ENCODE peak calls at places on chromosomes 2 and 18, in four cellular contexts. One of them, this sample, is unnamed.

GRCh38 chr18:5937086-5937485 is 41.8 kb upstream of the TMEM200C start:
- DNase-seq in GM12878: no peak
- DNase-seq in K562: no peak
- DNase-seq in H1: no peak
- DNase-seq in this sample: no peak

GRCh38 chr2:19355931-19356544 is 2.4 kb downstream of the OSR1 start:
- DNase-seq in GM12878: no peak
- DNase-seq in K562: peak
- DNase-seq in H1: no peak
- DNase-seq in this sample: no peak

GRCh38 chr2:171318463-171318934 is 115.3 kb downstream of the METTL8 start:
- DNase-seq in K562: no peak
- DNase-seq in GM12878: no peak
- DNase-seq in H1: no peak
- DNase-seq in this sample: no peak

GRCh38 chr2:161814008-161814660 is 189.9 kb downstream of the SLC4A10 start:
- DNase-seq in K562: no peak
- DNase-seq in GM12878: no peak
- DNase-seq in H1: no peak
- DNase-seq in this sample: no peak

GRCh38 chr2:139940701-139941100 is 1160.5 kb upstream of the NXPH2 start:
- DNase-seq in K562: no peak
- DNase-seq in H1: no peak
- DNase-seq in GM12878: no peak
- DNase-seq in this sample: no peak

GRCh38 chr18:38996056-38996455 is 1430.5 kb upstream of the CELF4 start:
- DNase-seq in H1: no peak
- DNase-seq in GM12878: no peak
- DNase-seq in K562: no peak
- DNase-seq in this sample: no peak

GRCh38 chr18:10424576-10425314 is 29.7 kb upstream of the APCDD1 start:
- DNase-seq in GM12878: no peak
- DNase-seq in K562: no peak
- DNase-seq in H1: no peak
- DNase-seq in this sample: no peak

GRCh38 chr2:183671233-183671632 is 547.0 kb downstream of the NUP35 start:
- DNase-seq in K562: no peak
- DNase-seq in GM12878: no peak
- DNase-seq in H1: no peak
- DNase-seq in this sample: no peak

GRCh38 chr18:69900941-69901340 is 46.7 kb downstream of the CD226 start:
- DNase-seq in K562: no peak
- DNase-seq in H1: no peak
- DNase-seq in GM12878: no peak
- DNase-seq in this sample: no peak

GRCh38 chr2:136254681-136255080 is 136.7 kb upstream of the CXCR4 start:
- DNase-seq in K562: no peak
- DNase-seq in GM12878: no peak
- DNase-seq in H1: no peak
- DNase-seq in this sample: no peak

GRCh38 chr18:6561029-6561861 is 146.5 kb upstream of the L3MBTL4 start:
- DNase-seq in H1: no peak
- DNase-seq in GM12878: no peak
- DNase-seq in K562: no peak
- DNase-seq in this sample: no peak

GRCh38 chr2:146642066-146642465 is 1202.8 kb upstream of the ACVR2A start:
- DNase-seq in K562: no peak
- DNase-seq in GM12878: no peak
- DNase-seq in H1: no peak
- DNase-seq in this sample: peak
- TF ChIP-seq KDM1A in K562: no peak
- TF ChIP-seq KDM1A in GM12878: no peak
- TF ChIP-seq KDM1A in H1: no peak
- TF ChIP-seq KDM1A in this sample: no peak

GRCh38 chr2:129001926-129002325 is 683.3 kb upstream of the HS6ST1 start:
- DNase-seq in H1: no peak
- DNase-seq in GM12878: no peak
- DNase-seq in K562: no peak
- DNase-seq in this sample: no peak
- H3K9ac ChIP-seq in H1: no peak
- H3K9ac ChIP-seq in GM12878: no peak
- H3K9ac ChIP-seq in K562: no peak
- H3K9ac ChIP-seq in this sample: no peak

GRCh38 chr2:42904576-42904876 is 112.1 kb upstream of the HAAO start:
- DNase-seq in K562: no peak
- DNase-seq in H1: no peak
- DNase-seq in GM12878: no peak
- DNase-seq in this sample: no peak

GRCh38 chr2:42900226-42900744 is 107.9 kb upstream of the HAAO start:
- DNase-seq in GM12878: no peak
- DNase-seq in K562: no peak
- DNase-seq in H1: no peak
- DNase-seq in this sample: no peak

GRCh38 chr2:42903821-42904575 is 111.6 kb upstream of the HAAO start:
- DNase-seq in H1: no peak
- DNase-seq in GM12878: no peak
- DNase-seq in K562: no peak
- DNase-seq in this sample: no peak

GRCh38 chr2:42902939-42903709 is 110.7 kb upstream of the HAAO start:
- DNase-seq in H1: no peak
- DNase-seq in GM12878: no peak
- DNase-seq in K562: no peak
- DNase-seq in this sample: no peak

GRCh38 chr2:42901076-42901645 is 108.8 kb upstream of the HAAO start:
- DNase-seq in K562: no peak
- DNase-seq in GM12878: no peak
- DNase-seq in H1: no peak
- DNase-seq in this sample: no peak
- TF ChIP-seq KDM1A in K562: no peak
- TF ChIP-seq KDM1A in GM12878: no peak
- TF ChIP-seq KDM1A in H1: no peak
- TF ChIP-seq KDM1A in this sample: no peak

GRCh38 chr18:44464401-44465185 is 216.1 kb upstream of the SETBP1 start:
- DNase-seq in GM12878: no peak
- DNase-seq in K562: no peak
- DNase-seq in H1: no peak
- DNase-seq in this sample: no peak

GRCh38 chr18:44473394-44474066 is 207.2 kb upstream of the SETBP1 start:
- DNase-seq in GM12878: no peak
- DNase-seq in K562: no peak
- DNase-seq in H1: no peak
- DNase-seq in this sample: no peak

GRCh38 chr18:44465337-44465736 is 215.4 kb upstream of the SETBP1 start:
- DNase-seq in K562: no peak
- DNase-seq in GM12878: no peak
- DNase-seq in H1: no peak
- DNase-seq in this sample: no peak

GRCh38 chr18:44466997-44467396 is 213.7 kb upstream of the SETBP1 start:
- DNase-seq in GM12878: no peak
- DNase-seq in K562: no peak
- DNase-seq in H1: no peak
- DNase-seq in this sample: no peak

GRCh38 chr18:44467718-44468117 is 213.0 kb upstream of the SETBP1 start:
- DNase-seq in K562: no peak
- DNase-seq in GM12878: no peak
- DNase-seq in H1: no peak
- DNase-seq in this sample: no peak
- H3K9ac ChIP-seq in K562: no peak
- H3K9ac ChIP-seq in GM12878: no peak
- H3K9ac ChIP-seq in H1: no peak
- H3K9ac ChIP-seq in this sample: no peak

GRCh38 chr2:4673025-4673489 is 969.7 kb downstream of the DCDC2C start:
- DNase-seq in GM12878: no peak
- DNase-seq in K562: peak
- DNase-seq in H1: no peak
- DNase-seq in this sample: peak
- TF ChIP-seq KDM1A in GM12878: no peak
- TF ChIP-seq KDM1A in K562: no peak
- TF ChIP-seq KDM1A in H1: no peak
- TF ChIP-seq KDM1A in this sample: no peak

DNA sequence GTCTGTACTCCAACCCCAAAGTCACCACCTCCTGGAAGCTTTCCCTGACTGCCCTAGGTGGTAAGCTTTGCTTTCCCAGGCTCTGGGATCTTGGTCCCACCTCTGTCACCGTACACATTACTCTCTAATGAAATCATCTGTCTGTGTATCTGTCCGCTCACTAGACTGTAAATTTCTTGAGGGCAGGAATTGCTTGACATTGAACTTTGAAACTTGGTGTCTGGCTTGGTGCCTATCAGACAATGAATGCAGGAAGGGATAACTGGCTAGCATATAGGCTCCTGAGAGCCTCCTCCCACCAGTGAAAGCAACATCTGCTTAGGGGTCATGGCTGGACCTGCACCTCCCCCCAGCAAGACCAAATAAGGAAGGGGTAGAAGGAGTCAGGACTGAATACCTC is 155.7 kb downstream of the TNS1 start:
- DNase-seq in H1: no peak
- DNase-seq in GM12878: no peak
- DNase-seq in K562: no peak
- DNase-seq in this sample: peak
- H3K9ac ChIP-seq in H1: no peak
- H3K9ac ChIP-seq in GM12878: no peak
- H3K9ac ChIP-seq in K562: no peak
- H3K9ac ChIP-seq in this sample: no peak

GRCh38 chr2:232260075-232260474 is 118.5 kb upstream of the ALPP start:
- DNase-seq in K562: no peak
- DNase-seq in H1: no peak
- DNase-seq in GM12878: no peak
- DNase-seq in this sample: no peak
- TF ChIP-seq KDM1A in K562: no peak
- TF ChIP-seq KDM1A in H1: no peak
- TF ChIP-seq KDM1A in GM12878: no peak
- TF ChIP-seq KDM1A in this sample: no peak

GRCh38 chr2:46988230-46988629 is 72.6 kb upstream of the MCFD2 start:
- DNase-seq in H1: no peak
- DNase-seq in K562: no peak
- DNase-seq in GM12878: no peak
- DNase-seq in this sample: no peak

GRCh38 chr2:46983065-46983801 is 67.6 kb upstream of the MCFD2 start:
- DNase-seq in H1: no peak
- DNase-seq in GM12878: peak
- DNase-seq in K562: peak
- DNase-seq in this sample: no peak

GRCh38 chr2:46984642-46985476 is 69.3 kb upstream of the MCFD2 start:
- DNase-seq in H1: no peak
- DNase-seq in K562: peak
- DNase-seq in GM12878: peak
- DNase-seq in this sample: no peak

GRCh38 chr2:46984034-46984433 is 68.4 kb upstream of the MCFD2 start:
- DNase-seq in H1: no peak
- DNase-seq in GM12878: no peak
- DNase-seq in K562: no peak
- DNase-seq in this sample: no peak

DNA sequence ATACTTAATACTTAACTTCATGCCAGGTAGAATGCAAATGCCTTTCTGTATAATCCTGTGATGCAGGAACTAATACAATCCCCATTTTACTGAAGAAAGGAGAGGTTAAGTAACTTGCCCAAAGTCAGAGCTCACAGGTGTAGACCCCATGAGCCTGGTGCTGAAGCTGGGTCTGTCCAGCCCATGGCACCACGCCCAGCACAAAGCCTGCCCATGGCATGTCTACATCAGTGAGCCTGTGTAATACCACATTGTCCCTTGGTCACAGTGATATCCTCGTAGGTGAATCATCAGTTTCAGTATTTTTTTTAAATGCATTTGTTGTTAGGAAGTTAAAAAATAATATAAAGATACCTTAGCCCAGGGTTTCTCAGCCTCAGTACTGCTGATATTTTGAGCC is 69.9 kb upstream of the MCFD2 start:
- DNase-seq in K562: no peak
- DNase-seq in H1: no peak
- DNase-seq in GM12878: no peak
- DNase-seq in this sample: no peak
- H3K9ac ChIP-seq in K562: no peak
- H3K9ac ChIP-seq in H1: no peak
- H3K9ac ChIP-seq in GM12878: peak
- H3K9ac ChIP-seq in this sample: no peak